ENCODE peak calls at places on chromosomes 2 and 18, in five cellular contexts. U is astrocyte of the spinal cord, Y is cardiac muscle cell, B is fibroblast of the aortic adventitia, C is fibroblast of lung. P is an unnamed sample.

GRCh38 chr2:184875911-184876310 is 277.6 kb downstream of the ZNF804A start:
- DNase-seq in Y (peak), C (no peak), B (peak), U (peak), P (no peak)

GRCh38 chr2:205273627-205274026 is 408.7 kb upstream of the NRP2 start:
- DNase-seq in Y (no peak), B (no peak), C (no peak), U (no peak), P (peak)

GRCh38 chr2:16553222-16553621 is 112.4 kb downstream of the CYRIA start:
- DNase-seq in U (peak), Y (peak), C (peak), B (peak), P (peak)

GRCh38 chr2:16277117-16277516 is 336.8 kb downstream of the MYCN start:
- DNase-seq in U (no peak), Y (no peak), B (no peak), C (no peak), P (no peak)

GRCh38 chr18:8661754-8662573 is 43.4 kb upstream of the MTCL1 start:
- DNase-seq in C (peak), B (peak), U (peak), Y (peak), P (peak)

GRCh38 chr2:120424274-120424796 is 78.4 kb downstream of the INHBB start:
- DNase-seq in U (no peak), Y (no peak), C (no peak), B (no peak), P (no peak)

GRCh38 chr18:25705650-25706049 is 353.7 kb upstream of the ZNF521 start:
- DNase-seq in Y (no peak), B (no peak), C (no peak), U (no peak), P (no peak)

GRCh38 chr2:217606296-217606695 is 396.5 kb downstream of the TNS1 start:
- DNase-seq in Y (no peak), B (no peak), U (no peak), C (no peak), P (no peak)

GRCh38 chr2:2848621-2849443 is 517.8 kb upstream of the MYT1L start:
- DNase-seq in C (no peak), U (no peak), Y (no peak), B (no peak), P (no peak)

GRCh38 chr2:215784371-215784783 is 229.0 kb downstream of the MREG start:
- DNase-seq in Y (peak), C (peak), U (peak), B (peak), P (no peak)

GRCh38 chr2:65598240-65598639 is 165.8 kb upstream of the SPRED2 start:
- DNase-seq in Y (no peak), B (no peak), C (no peak), U (no peak), P (no peak)

GRCh38 chr2:101305492-101306123 is 2.9 kb downstream of the RNF149 start:
- DNase-seq in U (peak), B (peak), C (peak), Y (peak), P (no peak)

GRCh38 chr2:95158441-95158840 is 1.2 kb downstream of the ZNF514 start:
- DNase-seq in C (no peak), B (no peak), U (no peak), Y (no peak), P (no peak)

GRCh38 chr2:132278267-132278666 is 116.5 kb upstream of the ANKRD30BL start:
- DNase-seq in C (no peak), Y (no peak), B (no peak), U (no peak), P (no peak)

GRCh38 chr2:10326707-10327594 is 24.2 kb downstream of the HPCAL1 start:
- DNase-seq in U (no peak), Y (no peak), B (no peak), C (peak), P (no peak)

GRCh38 chr2:98869272-98869641 is 66.8 kb downstream of the CRACDL start:
- DNase-seq in U (no peak), C (no peak), B (no peak), Y (no peak), P (no peak)

GRCh38 chr18:50620319-50620718 is 60.4 kb downstream of the MAPK4 start:
- DNase-seq in C (no peak), B (no peak), Y (no peak), U (no peak), P (peak)

GRCh38 chr2:8544786-8545631 is 136.8 kb upstream of the ID2 start:
- DNase-seq in B (peak), Y (peak), C (peak), U (peak), P (no peak)

GRCh38 chr2:126793885-126794613 is 104.6 kb upstream of the TEX51 start:
- DNase-seq in C (no peak), U (no peak), B (no peak), Y (no peak), P (no peak)

GRCh38 chr2:147164563-147164962 is 680.3 kb upstream of the ACVR2A start:
- DNase-seq in B (no peak), Y (no peak), U (no peak), C (no peak), P (no peak)
- TF ChIP-seq CTCF in B (no peak), Y (no peak), U (no peak), C (no peak), P (no peak)

DNA sequence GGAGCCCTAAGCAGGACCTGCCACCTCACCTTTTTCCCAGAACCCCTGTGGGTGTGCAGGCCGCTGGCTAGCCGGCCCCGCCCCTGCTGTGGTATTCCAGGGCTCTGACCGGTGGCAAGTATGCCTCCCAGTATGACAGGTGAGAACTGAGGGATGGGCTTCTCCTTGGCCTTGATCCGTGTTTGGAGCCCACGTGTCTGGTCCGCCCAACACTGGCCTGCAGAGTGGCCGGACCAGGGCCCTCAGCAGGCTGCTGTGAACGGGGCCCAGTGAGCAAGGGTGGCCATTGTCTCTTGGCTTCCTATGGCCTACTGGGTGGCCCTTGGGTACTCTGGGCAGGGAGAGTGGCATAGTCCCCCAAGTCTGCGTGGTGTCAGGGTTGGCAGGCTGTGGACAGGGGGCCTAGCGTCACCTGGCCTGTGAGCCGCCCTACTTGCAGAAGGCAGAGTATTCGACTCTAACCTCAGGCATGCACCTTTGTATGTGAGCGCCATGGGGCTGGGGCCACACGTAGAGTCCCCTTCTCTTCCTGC is 1.8 kb downstream of the RNPEPL1 start:
- DNase-seq in Y (no peak), U (no peak), B (no peak), C (no peak), P (no peak)
- H3K4me3 ChIP-seq in Y (no peak), U (no peak), B (peak), C (no peak), P (peak)

GRCh38 chr18:61893304-61893970 is 630 bp upstream of the RNF152 start:
- DNase-seq in C (peak), U (peak), Y (peak), B (peak), P (no peak)
- TF ChIP-seq CTCF in C (no peak), U (peak), Y (no peak), B (no peak), P (peak)

GRCh38 chr18:21307578-21307977 is 65.5 kb downstream of the GREB1L start:
- DNase-seq in Y (no peak), C (no peak), U (no peak), B (no peak), P (no peak)

GRCh38 chr18:21303913-21304312 is 61.9 kb downstream of the GREB1L start:
- DNase-seq in Y (no peak), U (no peak), C (no peak), B (no peak), P (no peak)

GRCh38 chr18:21305621-21306020 is 63.6 kb downstream of the GREB1L start:
- DNase-seq in C (no peak), U (no peak), B (no peak), Y (no peak), P (no peak)

GRCh38 chr18:21309248-21309647 is 67.2 kb downstream of the GREB1L start:
- DNase-seq in U (no peak), Y (no peak), C (no peak), B (no peak), P (no peak)

GRCh38 chr18:21306368-21306767 is 64.3 kb downstream of the GREB1L start:
- DNase-seq in B (no peak), U (no peak), C (no peak), Y (no peak), P (no peak)
- H3K4me3 ChIP-seq in B (no peak), U (no peak), C (no peak), Y (no peak), P (no peak)

GRCh38 chr2:191806396-191806795 is 40.5 kb downstream of the CAVIN2 start:
- DNase-seq in Y (peak), U (no peak), B (peak), C (peak), P (no peak)

GRCh38 chr2:191815010-191815409 is 31.9 kb downstream of the CAVIN2 start:
- DNase-seq in U (no peak), C (no peak), Y (no peak), B (no peak), P (no peak)

DNA sequence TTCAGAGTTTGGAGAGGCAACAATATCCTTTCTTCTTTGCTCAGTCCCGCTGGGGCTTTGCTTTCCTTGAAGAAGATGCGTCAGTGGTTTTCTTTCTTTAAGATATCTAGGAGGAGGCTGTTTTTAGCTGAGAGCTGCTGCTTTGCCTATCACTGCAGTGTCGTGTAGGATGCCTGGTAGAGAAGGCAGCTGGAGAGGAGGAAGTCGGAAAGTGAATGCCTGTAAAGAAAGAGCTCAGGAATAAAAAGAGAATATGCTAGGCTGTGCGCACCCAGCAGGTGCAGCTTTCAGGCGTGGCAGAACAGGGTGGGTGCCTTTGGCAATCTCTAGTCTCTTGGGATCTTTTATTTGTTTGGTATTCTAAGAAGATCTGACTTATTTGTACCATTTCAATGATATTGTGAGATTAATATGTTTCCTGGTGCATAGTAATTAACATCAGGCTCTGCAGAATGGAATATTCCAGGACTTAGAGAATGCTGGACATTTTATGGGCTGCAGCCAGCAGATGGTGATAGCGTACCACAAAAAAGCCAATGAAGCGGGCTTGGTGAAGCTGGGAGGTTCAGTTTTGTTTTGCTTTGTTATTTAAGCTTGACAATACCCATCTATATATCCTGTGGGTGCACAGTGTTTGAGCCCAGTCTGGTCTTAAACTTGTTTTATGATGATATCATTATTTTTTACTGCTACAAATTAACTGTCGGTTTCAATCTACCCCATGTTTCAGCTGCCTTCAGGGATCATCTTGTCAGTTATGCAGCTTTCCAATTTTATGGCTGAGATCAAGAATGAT is 34.9 kb downstream of the CAVIN2 start:
- DNase-seq in C (peak), U (peak), Y (peak), B (peak), P (peak)
- TF ChIP-seq CTCF in C (peak), U (peak), Y (peak), B (peak), P (peak)

GRCh38 chr2:178106053-178106452 is 6.2 kb upstream of the RBM45 start:
- DNase-seq in U (no peak), B (no peak), C (no peak), Y (no peak), P (peak)
- H3K4me3 ChIP-seq in U (no peak), B (no peak), C (no peak), Y (no peak), P (no peak)

DNA sequence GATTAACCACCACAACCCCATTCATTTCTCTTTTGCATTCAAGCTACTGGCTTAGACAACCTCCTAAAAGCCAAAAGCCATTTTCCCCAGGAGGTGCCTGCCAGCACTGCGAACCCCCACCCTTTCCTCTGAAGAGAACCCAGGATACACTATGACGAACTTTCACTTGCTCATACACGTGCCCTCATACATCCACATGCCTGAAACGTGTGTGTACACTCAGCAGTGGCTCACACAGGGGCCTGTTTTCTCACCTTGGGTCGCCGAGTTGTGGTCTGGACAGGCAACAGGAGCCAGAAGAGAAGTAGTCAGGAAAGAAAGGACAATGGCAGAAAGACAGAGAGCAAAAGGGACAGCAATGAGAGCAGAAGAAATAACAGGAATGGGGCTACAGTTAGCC is 7.4 kb downstream of the DCTN1 start:
- DNase-seq in B (peak), U (no peak), C (no peak), Y (no peak), P (no peak)
- TF ChIP-seq CTCF in B (no peak), U (no peak), C (no peak), Y (no peak), P (no peak)

GRCh38 chr2:27717070-27717453 is 53.4 kb downstream of the SLC4A1AP start:
- DNase-seq in U (no peak), C (no peak), Y (peak), B (no peak), P (no peak)
- H3K4me3 ChIP-seq in U (no peak), C (no peak), Y (no peak), B (no peak), P (no peak)

GRCh38 chr2:111919362-111919761 is 21.0 kb downstream of the MERTK start:
- DNase-seq in C (no peak), Y (no peak), U (no peak), B (no peak), P (no peak)
- TF ChIP-seq CTCF in C (peak), Y (peak), U (peak), B (peak), P (no peak)

GRCh38 chr18:55268629-55269275 is 309.5 kb upstream of the CCDC68 start:
- DNase-seq in B (no peak), Y (no peak), U (no peak), C (no peak), P (no peak)
- H3K4me3 ChIP-seq in B (no peak), Y (no peak), U (no peak), C (no peak), P (no peak)

P was measured in LNCaP clone FGC.